ENCODE peak calls at places on chromosomes 7 and 10, in six cellular contexts. C is stimulated activated naive CD4-positive, alpha-beta T cell; Q is activated CD8-positive, alpha-beta T cell treated with anti-CD3 and anti-CD28 coated beads, Interleukin-2, amount 10 ng/mL, durations not matched to agents 7 days and 5 days; D is left colon; U is T-helper 1 cell; I is NCI-H1417. G is an unnamed sample.

GRCh38 chr10:63431962-63432797 is 33.6 kb downstream of the JMJD1C start:
- DNase-seq in C (no peak), Q (no peak), D (no peak), U (peak), I (no peak), G (no peak)

GRCh38 chr7:50533849-50534248 is 31.4 kb downstream of the DDC start:
- DNase-seq in C (no peak), Q (no peak), D (peak), U (no peak), I (peak), G (peak)

GRCh38 chr7:123601530-123601929 is at the start of gene ASB15:
- DNase-seq in C (no peak), Q (no peak), D (no peak), U (no peak), I (peak), G (peak)

GRCh38 chr10:17001961-17002749 is 127.5 kb downstream of the CUBN start:
- DNase-seq in C (peak), Q (no peak), D (no peak), U (peak), I (no peak), G (no peak)

GRCh38 chr10:31926154-31926553 is 2.5 kb downstream of the ARHGAP12 start:
- DNase-seq in C (no peak), Q (no peak), D (no peak), U (no peak), I (no peak), G (no peak)

GRCh38 chr10:3524086-3524960 is 260.7 kb downstream of the KLF6 start:
- DNase-seq in C (no peak), Q (no peak), D (no peak), U (no peak), I (no peak), G (no peak)

GRCh38 chr7:82050134-82050533 is 280.3 kb upstream of the HGF start:
- DNase-seq in C (no peak), Q (no peak), D (no peak), U (no peak), I (peak), G (peak)

GRCh38 chr7:2237109-2237602 is 4.4 kb upstream of the MAD1L1 start:
- DNase-seq in C (no peak), Q (no peak), D (peak), U (no peak), I (no peak), G (no peak)

GRCh38 chr10:90579602-90580242 is 278.1 kb downstream of the HTR7 start:
- DNase-seq in C (no peak), Q (no peak), D (no peak), U (no peak), I (no peak), G (no peak)

G was measured in NCI-H69.